ENCODE peak calls at places on chromosomes 13 and 19, in five cellular contexts. K is iPS DF 6.9, C is ELR, F is thoracic aorta, L is MM.1S. T is an unnamed sample.

GRCh38 chr13:110644892-110645521 is 29.7 kb downstream of the NAXD start:
- DNase-seq in K (peak), C (peak), F (no peak), L (peak), T (peak)

GRCh38 chr19:16285769-16286564 is 38.7 kb upstream of the KLF2 start:
- DNase-seq in K (no peak), C (no peak), F (peak), L (no peak), T (no peak)

GRCh38 chr19:8835446-8835845 is 3.3 kb downstream of the MBD3L1 start:
- DNase-seq in K (no peak), C (no peak), F (no peak), L (no peak), T (no peak)

GRCh38 chr19:5149930-5150329 is 181.0 kb downstream of the KDM4B start:
- DNase-seq in K (no peak), C (no peak), F (no peak), L (no peak), T (no peak)

GRCh38 chr13:114071441-114071840 is 61.0 kb downstream of the RASA3 start:
- DNase-seq in K (no peak), C (no peak), F (no peak), L (no peak), T (no peak)

GRCh38 chr13:40994581-40995230 is 24.4 kb downstream of the ELF1 start:
- DNase-seq in K (no peak), C (no peak), F (no peak), L (peak), T (no peak)

GRCh38 chr13:55516610-55517009 is 1624.1 kb upstream of the PRR20A start:
- DNase-seq in K (no peak), C (no peak), F (no peak), L (peak), T (no peak)

GRCh38 chr19:17755977-17756670 is 4.8 kb downstream of the FCHO1 start:
- DNase-seq in K (no peak), C (peak), F (no peak), L (no peak), T (no peak)

GRCh38 chr13:107200491-107200890 is 632.6 kb upstream of the ARGLU1 start:
- DNase-seq in K (no peak), C (no peak), F (no peak), L (no peak), T (no peak)

GRCh38 chr13:110162053-110162452 is 144.9 kb downstream of the COL4A1 start:
- DNase-seq in K (no peak), C (no peak), F (no peak), L (no peak), T (no peak)

GRCh38 chr19:49987159-49987698 is 26.3 kb upstream of the SIGLEC11 start:
- DNase-seq in K (peak), C (peak), F (peak), L (peak), T (no peak)

GRCh38 chr13:40377783-40378182 is 288.7 kb downstream of the FOXO1 start:
- DNase-seq in K (no peak), C (peak), F (no peak), L (no peak), T (no peak)

GRCh38 chr19:16019691-16020448 is 56.4 kb upstream of the TPM4 start:
- DNase-seq in K (no peak), C (no peak), F (no peak), L (no peak), T (no peak)

GRCh38 chr13:20359335-20359734 is 127.2 kb upstream of the GJB6 start:
- DNase-seq in K (no peak), C (peak), F (no peak), L (no peak), T (no peak)

GRCh38 chr19:45049073-45049736 is 10.4 kb downstream of the CLASRP start:
- DNase-seq in K (no peak), C (no peak), F (no peak), L (peak), T (no peak)

GRCh38 chr13:103926118-103926517 is 859.9 kb upstream of the SLC10A2 start:
- DNase-seq in K (no peak), C (no peak), F (no peak), L (no peak), T (no peak)

GRCh38 chr19:5588441-5588840 is 20.7 kb upstream of the TINCR start:
- DNase-seq in K (no peak), C (no peak), F (no peak), L (no peak), T (no peak)

GRCh38 chr19:29690842-29691241 is 24.2 kb downstream of the C19orf12 start:
- DNase-seq in K (peak), C (peak), F (no peak), L (peak), T (peak)

GRCh38 chr19:390386-391198 is 18.4 kb downstream of the C2CD4C start:
- DNase-seq in K (no peak), C (no peak), F (no peak), L (no peak), T (no peak)

GRCh38 chr13:51097353-51098043 is 13.6 kb downstream of the C13orf42 start:
- DNase-seq in K (no peak), C (no peak), F (no peak), L (no peak), T (no peak)

GRCh38 chr19:48396010-48396870 is 2.8 kb downstream of the GRIN2D start:
- DNase-seq in K (no peak), C (no peak), F (no peak), L (no peak), T (no peak)

GRCh38 chr19:33883869-33884519 is 87.3 kb downstream of the KCTD15 start:
- DNase-seq in K (no peak), C (no peak), F (no peak), L (no peak), T (peak)

GRCh38 chr19:43731346-43731745 is 15.5 kb downstream of the IRGC start:
- DNase-seq in K (no peak), C (no peak), F (no peak), L (no peak), T (no peak)

GRCh38 chr13:80755925-80756324 is 415.0 kb upstream of the SPRY2 start:
- DNase-seq in K (no peak), C (no peak), F (no peak), L (no peak), T (no peak)

GRCh38 chr19:2533072-2533425 is 57.1 kb downstream of the GADD45B start:
- DNase-seq in K (no peak), C (no peak), F (no peak), L (no peak), T (no peak)

GRCh38 chr13:98405690-98406344 is 171.1 kb downstream of the STK24 start:
- DNase-seq in K (no peak), C (no peak), F (no peak), L (no peak), T (peak)

GRCh38 chr19:18292810-18293641 is 11.6 kb upstream of the JUND start:
- DNase-seq in K (no peak), C (peak), F (peak), L (no peak), T (peak)

T was measured in NCI-H2029 treated with DMSO at 0.1 percent for 48 hours.